ENCODE peak calls at places on chromosomes 13 and 19, in seven cellular contexts. D is mesenchymal stem cell, P is IMR-90, C is neuronal stem cell, F is H9, W is H1, B is mesendoderm. R is an unnamed sample.

GRCh38 chr13:76846363-76846762 is 39.8 kb downstream of the KCTD12 start:
- DNase-seq in D (no peak), P (no peak), C (no peak), F (no peak), W (no peak), B (no peak), R (no peak)

GRCh38 chr13:43309301-43309700 is 285.9 kb downstream of the DNAJC15 start:
- DNase-seq in D (no peak), P (peak), C (no peak), F (no peak), W (no peak), B (no peak), R (no peak)

GRCh38 chr19:13026478-13026999 is 31.3 kb downstream of the NFIX start:
- DNase-seq in D (peak), P (peak), C (no peak), F (no peak), W (no peak), B (no peak), R (no peak)

GRCh38 chr19:33434886-33435705 is 61.6 kb downstream of the CEBPG start:
- DNase-seq in D (peak), P (peak), C (no peak), F (no peak), W (no peak), B (peak), R (no peak)

GRCh38 chr13:84137292-84137691 is 255.0 kb upstream of the SLITRK1 start:
- DNase-seq in D (peak), P (no peak), C (no peak), F (no peak), W (no peak), B (no peak), R (no peak)

GRCh38 chr13:37791699-37792098 is 77.9 kb downstream of the TRPC4 start:
- DNase-seq in D (no peak), P (peak), C (no peak), F (no peak), W (no peak), B (no peak), R (no peak)

GRCh38 chr19:18503971-18504885 is 17.6 kb downstream of the ELL start:
- DNase-seq in D (no peak), P (no peak), C (no peak), F (no peak), W (no peak), B (no peak), R (no peak)

GRCh38 chr19:5085566-5085965 is 116.7 kb downstream of the KDM4B start:
- DNase-seq in D (no peak), P (no peak), C (no peak), F (no peak), W (no peak), B (no peak), R (no peak)

GRCh38 chr13:110447801-110448200 is 113.7 kb downstream of the RAB20 start:
- DNase-seq in D (no peak), P (no peak), C (no peak), F (no peak), W (no peak), B (peak), R (no peak)

GRCh38 chr13:93794197-93794885 is 567.7 kb downstream of the GPC6 start:
- DNase-seq in D (no peak), P (peak), C (no peak), F (no peak), W (no peak), B (no peak), R (no peak)

GRCh38 chr13:46114599-46114998 is 9.8 kb upstream of the CPB2 start:
- DNase-seq in D (no peak), P (no peak), C (no peak), F (no peak), W (no peak), B (no peak), R (no peak)

GRCh38 chr19:13425151-13425550 is 81.1 kb downstream of the CACNA1A start:
- DNase-seq in D (no peak), P (no peak), C (no peak), F (no peak), W (no peak), B (no peak), R (no peak)

GRCh38 chr19:34662919-34663318 is 14.0 kb downstream of the SCGB2B2 start:
- DNase-seq in D (no peak), P (no peak), C (no peak), F (peak), W (peak), B (peak), R (no peak)

GRCh38 chr13:42549555-42549941 is 24.4 kb upstream of the TNFSF11 start:
- DNase-seq in D (peak), P (no peak), C (no peak), F (no peak), W (no peak), B (no peak), R (no peak)

GRCh38 chr19:37361994-37362393 is 8.9 kb upstream of the ZNF527 start:
- DNase-seq in D (peak), P (peak), C (no peak), F (no peak), W (no peak), B (no peak), R (no peak)

DNA sequence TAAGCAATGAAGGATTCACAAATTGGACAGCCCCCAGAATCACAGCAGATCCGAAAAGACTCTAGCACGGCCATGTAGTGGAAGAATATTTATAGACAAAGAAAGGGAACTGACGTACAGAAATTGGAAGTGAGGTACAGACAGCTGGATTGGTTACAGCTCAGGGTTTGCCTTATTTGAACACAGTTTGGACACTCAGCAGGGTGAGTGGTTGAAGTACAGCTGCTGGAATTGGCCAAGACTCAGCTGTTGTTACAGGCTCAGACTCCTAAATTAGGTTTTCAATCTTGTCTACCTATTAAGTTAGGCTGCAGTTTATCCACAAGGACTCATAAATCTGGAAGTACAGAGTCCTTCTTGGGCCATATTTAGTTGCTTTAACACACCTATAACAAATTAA is 5.8 kb upstream of the CFAP97D2 start:
- DNase-seq in D (no peak), P (peak), C (no peak), F (no peak), W (no peak), B (no peak), R (no peak)
- H2AK5ac ChIP-seq in D (no peak), P (no peak), C (no peak), F (no peak), W (no peak), B (no peak), R (no peak)

DNA sequence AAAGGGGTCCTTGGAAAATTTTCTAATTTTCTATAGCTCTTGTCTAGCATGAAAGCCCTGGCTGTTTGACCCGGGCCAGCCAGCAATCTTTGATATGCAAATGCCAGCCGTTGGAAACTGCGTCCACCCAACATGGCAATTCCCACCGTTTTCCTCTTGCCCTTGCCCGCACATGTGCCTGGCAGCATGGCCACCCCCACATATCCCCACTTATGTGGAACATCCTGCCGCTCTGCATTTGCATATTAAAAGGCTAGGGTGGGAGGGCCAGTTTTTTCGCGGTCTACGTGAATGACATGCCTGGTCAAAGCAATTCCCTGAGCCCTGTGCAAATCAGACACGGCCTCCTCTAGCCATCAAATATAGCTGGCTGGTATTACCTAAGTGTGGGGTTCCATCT is 110.3 kb upstream of the TDRD3 start:
- DNase-seq in D (no peak), P (no peak), C (no peak), F (peak), W (no peak), B (no peak), R (no peak)
- H2BK120ac ChIP-seq in D (no peak), P (no peak), C (no peak), F (no peak), W (no peak), B (no peak), R (no peak)

GRCh38 chr13:53408847-53409568 is 380.4 kb downstream of the OLFM4 start:
- DNase-seq in D (no peak), P (no peak), C (no peak), F (no peak), W (no peak), B (no peak), R (no peak)

GRCh38 chr13:53408306-53408705 is 379.7 kb downstream of the OLFM4 start:
- DNase-seq in D (no peak), P (no peak), C (no peak), F (no peak), W (no peak), B (no peak), R (no peak)

GRCh38 chr13:53411443-53411842 is 382.8 kb downstream of the OLFM4 start:
- DNase-seq in D (no peak), P (no peak), C (no peak), F (no peak), W (no peak), B (peak), R (no peak)

GRCh38 chr13:53405616-53406015 is 377.0 kb downstream of the OLFM4 start:
- DNase-seq in D (no peak), P (no peak), C (peak), F (peak), W (peak), B (peak), R (no peak)
- H2AK5ac ChIP-seq in D (no peak), P (no peak), C (no peak), F (no peak), W (no peak), B (no peak), R (no peak)

GRCh38 chr13:51765142-51765515 is 38.8 kb downstream of the DHRS12 start:
- DNase-seq in D (no peak), P (no peak), C (no peak), F (no peak), W (no peak), B (no peak), R (no peak)
- H2BK120ac ChIP-seq in D (no peak), P (peak), C (no peak), F (no peak), W (no peak), B (no peak), R (no peak)

GRCh38 chr19:55633866-55634265 is 6.9 kb upstream of the ZNF580 start:
- DNase-seq in D (no peak), P (no peak), C (no peak), F (no peak), W (no peak), B (no peak), R (no peak)

GRCh38 chr19:55636723-55637122 is 4.1 kb upstream of the ZNF580 start:
- DNase-seq in D (no peak), P (no peak), C (no peak), F (no peak), W (no peak), B (no peak), R (no peak)

GRCh38 chr19:55635856-55636440 is 4.9 kb upstream of the ZNF580 start:
- DNase-seq in D (no peak), P (no peak), C (no peak), F (no peak), W (no peak), B (no peak), R (no peak)

GRCh38 chr19:55637534-55637933 is 3.3 kb upstream of the ZNF580 start:
- DNase-seq in D (no peak), P (no peak), C (no peak), F (no peak), W (no peak), B (no peak), R (no peak)

DNA sequence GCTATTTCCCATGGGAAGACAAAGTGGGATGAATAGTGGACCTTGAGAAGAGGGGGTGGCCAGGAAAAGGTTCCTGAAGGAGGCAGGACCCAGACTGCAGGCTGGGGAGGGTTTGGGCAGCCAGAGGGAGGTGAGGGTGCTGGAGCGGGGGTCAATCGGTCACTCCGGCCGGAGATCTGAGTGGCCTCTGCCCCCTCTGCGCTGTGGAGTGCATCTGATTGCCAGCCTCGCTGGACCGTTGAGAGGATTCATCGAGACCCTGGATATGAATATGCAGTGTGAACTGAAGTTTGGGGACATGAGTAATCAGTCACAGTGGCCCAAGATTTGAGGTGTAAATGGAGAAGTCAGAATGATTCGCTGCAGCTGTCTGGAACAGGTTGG is 5.5 kb upstream of the ZNF580 start:
- DNase-seq in D (no peak), P (no peak), C (no peak), F (no peak), W (no peak), B (no peak), R (no peak)
- H2AK5ac ChIP-seq in D (peak), P (peak), C (peak), F (no peak), W (no peak), B (peak), R (peak)

DNA sequence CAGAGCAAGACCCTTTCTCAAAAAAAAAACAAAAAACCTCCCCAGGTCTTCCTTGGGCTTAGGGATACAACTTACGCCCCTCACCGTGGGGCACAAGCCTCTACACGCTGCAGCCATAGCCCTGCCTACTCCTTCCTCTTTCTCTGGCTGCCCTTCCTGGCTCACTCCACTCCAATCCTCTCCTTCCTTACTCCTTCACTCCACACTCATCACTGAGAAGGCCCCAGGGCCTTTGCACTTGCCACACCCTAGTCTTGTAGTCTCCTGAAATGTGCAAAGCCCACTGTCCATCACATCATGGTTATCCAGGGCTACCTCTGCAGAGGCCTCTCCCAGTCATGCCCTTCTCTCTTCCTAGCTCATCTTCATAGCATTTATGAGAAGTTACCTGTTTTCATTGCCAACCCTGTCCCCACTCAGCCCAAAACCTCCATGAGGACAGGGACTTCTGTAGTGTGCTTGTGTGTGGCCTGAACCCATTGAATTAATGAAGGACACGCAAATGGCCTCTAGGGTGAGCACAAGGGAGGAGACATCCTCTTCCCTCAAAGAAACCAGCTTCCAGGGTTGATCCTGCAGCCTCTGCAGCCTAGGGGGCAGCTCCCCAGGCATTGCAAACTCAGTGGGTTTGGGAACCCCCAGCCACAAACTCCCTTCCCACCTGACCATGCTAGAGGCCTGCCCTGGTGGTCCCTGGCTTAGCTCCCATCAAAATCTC is 7.9 kb upstream of the HSH2D start:
- DNase-seq in D (no peak), P (no peak), C (no peak), F (no peak), W (no peak), B (no peak), R (no peak)
- H2BK120ac ChIP-seq in D (no peak), P (no peak), C (no peak), F (no peak), W (no peak), B (no peak), R (no peak)

GRCh38 chr19:50793558-50794065 is 3.4 kb downstream of the ACP4 start:
- DNase-seq in D (no peak), P (no peak), C (no peak), F (no peak), W (no peak), B (no peak), R (no peak)

GRCh38 chr19:50792852-50793250 is 2.6 kb downstream of the ACP4 start:
- DNase-seq in D (no peak), P (no peak), C (no peak), F (no peak), W (no peak), B (no peak), R (no peak)

GRCh38 chr19:50795665-50796073 is 5.5 kb downstream of the ACP4 start:
- DNase-seq in D (no peak), P (no peak), C (no peak), F (no peak), W (no peak), B (no peak), R (no peak)

GRCh38 chr19:50794778-50795664 is 4.8 kb downstream of the ACP4 start:
- DNase-seq in D (no peak), P (no peak), C (no peak), F (no peak), W (no peak), B (peak), R (no peak)

DNA sequence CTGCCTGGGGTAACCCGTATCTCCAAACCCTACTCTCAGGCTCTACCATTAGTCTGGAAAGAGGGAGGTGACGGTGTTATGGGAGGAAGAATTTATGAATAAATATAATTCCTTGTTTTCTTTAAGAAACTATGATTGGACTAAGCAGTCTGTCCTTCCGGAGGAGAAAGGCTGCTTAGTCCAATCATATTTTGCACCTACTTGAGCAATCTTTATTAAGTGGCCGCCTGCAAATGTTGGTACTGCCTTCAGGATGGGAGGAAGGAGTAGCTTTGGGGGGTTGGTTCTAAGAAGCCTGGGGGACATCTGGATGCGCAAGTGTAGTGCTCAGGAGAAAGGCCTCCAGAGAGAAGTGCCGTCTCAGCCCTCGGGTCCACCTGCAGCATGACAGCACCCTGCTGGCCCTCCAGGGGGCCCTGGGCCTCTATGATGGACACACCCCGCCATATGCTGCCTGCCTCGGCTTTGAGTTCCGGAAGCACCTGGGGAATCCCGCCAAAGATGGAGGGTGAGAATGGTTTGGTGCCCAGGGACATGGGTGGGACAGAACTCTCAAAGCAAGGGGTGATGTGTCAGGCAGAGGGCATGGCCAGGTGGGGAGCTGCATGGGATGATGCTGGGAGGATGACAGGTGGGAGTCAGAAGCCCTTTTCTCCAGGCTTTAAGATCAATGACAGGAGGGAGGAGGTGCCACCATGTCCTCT is 4.0 kb downstream of the ACP4 start:
- DNase-seq in D (no peak), P (no peak), C (no peak), F (no peak), W (no peak), B (no peak), R (no peak)
- H2AK5ac ChIP-seq in D (no peak), P (no peak), C (no peak), F (no peak), W (no peak), B (no peak), R (no peak)

R was measured in trophoblast cell.